ENCODE peak calls at places on chromosomes 7 and 10, in eight cellular contexts. B is right lobe of liver, C is progenitor cell of endocrine pancreas, R is smooth muscle cell of the brain vasculature, T is heart left ventricle, G is Peyer's patch, E is neural crest cell, P is retina. F is an unnamed sample.

GRCh38 chr10:36211856-36212255 is 569.8 kb upstream of the FZD8 start:
- DNase-seq in B (no peak), C (no peak), R (no peak), T (no peak), G (no peak), E (no peak), P (no peak), F (no peak)

GRCh38 chr10:4501306-4501705 is 324.7 kb upstream of the AKR1E2 start:
- DNase-seq in B (no peak), C (no peak), R (no peak), T (no peak), G (no peak), E (no peak), P (no peak), F (no peak)

GRCh38 chr7:3210531-3210930 is 90.5 kb upstream of the SDK1 start:
- DNase-seq in B (no peak), C (no peak), R (no peak), T (no peak), G (no peak), E (no peak), P (no peak), F (no peak)

GRCh38 chr7:28956608-28957063 is 1.5 kb downstream of the TRIL start:
- DNase-seq in B (peak), C (peak), R (no peak), T (peak), G (no peak), E (peak), P (no peak), F (no peak)

GRCh38 chr10:132331956-132332749 is at the start of gene LRRC27:
- DNase-seq in B (peak), C (peak), R (peak), T (peak), G (peak), E (peak), P (peak), F (peak)

GRCh38 chr10:8054498-8055407 is at the start of gene GATA3:
- DNase-seq in B (no peak), C (no peak), R (no peak), T (peak), G (peak), E (no peak), P (peak), F (no peak)

GRCh38 chr10:130740166-130740565 is 571.4 kb downstream of the TCERG1L start:
- DNase-seq in B (peak), C (no peak), R (no peak), T (no peak), G (no peak), E (no peak), P (no peak), F (no peak)

GRCh38 chr10:59750155-59750945 is 2.9 kb downstream of the MRLN start:
- DNase-seq in B (no peak), C (no peak), R (no peak), T (no peak), G (no peak), E (no peak), P (no peak), F (no peak)

GRCh38 chr10:110042891-110043290 is 35.1 kb downstream of the ADD3 start:
- DNase-seq in B (no peak), C (no peak), R (no peak), T (no peak), G (no peak), E (no peak), P (no peak), F (no peak)

GRCh38 chr7:106484562-106484961 is 176.4 kb downstream of the CCDC71L start:
- DNase-seq in B (peak), C (no peak), R (no peak), T (no peak), G (no peak), E (no peak), P (no peak), F (no peak)

GRCh38 chr10:79047875-79048638 is 20.7 kb upstream of the ZMIZ1 start:
- DNase-seq in B (peak), C (no peak), R (no peak), T (no peak), G (peak), E (no peak), P (no peak), F (no peak)

GRCh38 chr7:2978403-2978802 is 65.3 kb downstream of the CARD11 start:
- DNase-seq in B (no peak), C (no peak), R (no peak), T (no peak), G (peak), E (no peak), P (peak), F (no peak)

GRCh38 chr10:114538544-114538906 is 119.5 kb downstream of the ABLIM1 start:
- DNase-seq in B (no peak), C (no peak), R (no peak), T (peak), G (peak), E (no peak), P (no peak), F (no peak)

GRCh38 chr7:54904130-54904529 is 114.7 kb upstream of the EGFR start:
- DNase-seq in B (no peak), C (no peak), R (peak), T (no peak), G (no peak), E (no peak), P (no peak), F (no peak)

GRCh38 chr10:46055771-46056170 is 9.7 kb upstream of the MSMB start:
- DNase-seq in B (no peak), C (no peak), R (no peak), T (no peak), G (no peak), E (no peak), P (no peak), F (no peak)

GRCh38 chr10:63396123-63396719 is 69.6 kb downstream of the JMJD1C start:
- DNase-seq in B (no peak), C (no peak), R (no peak), T (no peak), G (no peak), E (no peak), P (no peak), F (no peak)

GRCh38 chr7:142880886-142881505 is 4.5 kb downstream of the TRPV6 start:
- DNase-seq in B (peak), C (peak), R (no peak), T (no peak), G (no peak), E (peak), P (no peak), F (peak)

GRCh38 chr7:95686109-95686508 is 86.2 kb upstream of the DYNC1I1 start:
- DNase-seq in B (peak), C (no peak), R (peak), T (peak), G (peak), E (peak), P (peak), F (peak)

GRCh38 chr7:96236198-96237039 is 85.5 kb downstream of the SLC25A13 start:
- DNase-seq in B (peak), C (no peak), R (peak), T (peak), G (no peak), E (no peak), P (no peak), F (no peak)

GRCh38 chr10:127894146-127894545 is 1.4 kb upstream of the CLRN3 start:
- DNase-seq in B (no peak), C (no peak), R (no peak), T (no peak), G (no peak), E (no peak), P (no peak), F (no peak)

GRCh38 chr7:150978136-150978789 is at the start of gene KCNH2:
- DNase-seq in B (no peak), C (peak), R (no peak), T (peak), G (peak), E (peak), P (peak), F (no peak)

GRCh38 chr7:104410742-104411141 is 82.3 kb downstream of the LHFPL3 start:
- DNase-seq in B (no peak), C (no peak), R (no peak), T (no peak), G (no peak), E (no peak), P (no peak), F (no peak)

GRCh38 chr7:138352570-138353461 is 107.2 kb upstream of the TRIM24 start:
- DNase-seq in B (no peak), C (no peak), R (no peak), T (no peak), G (no peak), E (no peak), P (no peak), F (no peak)

GRCh38 chr10:42973870-42974692 is 102.8 kb upstream of the RET start:
- DNase-seq in B (peak), C (no peak), R (no peak), T (no peak), G (no peak), E (no peak), P (no peak), F (no peak)

GRCh38 chr10:69797959-69798358 is 3.7 kb upstream of the COL13A1 start:
- DNase-seq in B (no peak), C (no peak), R (no peak), T (no peak), G (no peak), E (no peak), P (no peak), F (no peak)

GRCh38 chr7:47973739-47974138 is 5.7 kb downstream of the HUS1 start:
- DNase-seq in B (no peak), C (no peak), R (no peak), T (no peak), G (no peak), E (no peak), P (no peak), F (no peak)

GRCh38 chr10:29005988-29006387 is 282.9 kb upstream of the LYZL1 start:
- DNase-seq in B (no peak), C (no peak), R (no peak), T (no peak), G (no peak), E (no peak), P (no peak), F (no peak)

GRCh38 chr7:11835260-11835659 is 3.3 kb upstream of the THSD7A start:
- DNase-seq in B (no peak), C (no peak), R (no peak), T (no peak), G (no peak), E (no peak), P (peak), F (no peak)

GRCh38 chr7:118372530-118372929 is 148.0 kb downstream of the ANKRD7 start:
- DNase-seq in B (no peak), C (no peak), R (no peak), T (no peak), G (no peak), E (no peak), P (no peak), F (no peak)

GRCh38 chr10:99521474-99522077 is 11.2 kb upstream of the NKX2-3 start:
- DNase-seq in B (no peak), C (peak), R (no peak), T (no peak), G (no peak), E (no peak), P (peak), F (no peak)

GRCh38 chr7:142438235-142438922 is 180.5 kb upstream of the PRSS58 start:
- DNase-seq in B (no peak), C (no peak), R (no peak), T (no peak), G (no peak), E (peak), P (no peak), F (no peak)

GRCh38 chr7:101717986-101718746 is 89.1 kb upstream of the MYL10 start:
- DNase-seq in B (no peak), C (no peak), R (no peak), T (peak), G (no peak), E (no peak), P (no peak), F (no peak)

GRCh38 chr7:67406941-67407340 is 410.3 kb downstream of the TYW1 start:
- DNase-seq in B (no peak), C (no peak), R (no peak), T (no peak), G (no peak), E (no peak), P (peak), F (no peak)

GRCh38 chr7:3436746-3437145 is 135.7 kb downstream of the SDK1 start:
- DNase-seq in B (no peak), C (no peak), R (peak), T (no peak), G (no peak), E (no peak), P (no peak), F (peak)

GRCh38 chr7:81301815-81302214 is 383.0 kb upstream of the SEMA3C start:
- DNase-seq in B (no peak), C (no peak), R (no peak), T (no peak), G (no peak), E (no peak), P (no peak), F (no peak)